ENCODE peak calls at places on chromosomes 4 and X, in seven cellular contexts. One of them, this sample, is unnamed.

GRCh38 chr4:9716093-9716492 is 65.3 kb upstream of the DRD5 start:
- DNase-seq in tibial nerve: no peak
- DNase-seq in vagina: no peak
- DNase-seq in stomach: no peak
- DNase-seq in HCT116: no peak
- DNase-seq in H1: no peak
- DNase-seq in upper lobe of left lung: no peak
- DNase-seq in this sample: no peak

GRCh38 chr4:81136161-81136910 is 78.7 kb downstream of the PRKG2 start:
- DNase-seq in HCT116: no peak
- DNase-seq in tibial nerve: peak
- DNase-seq in vagina: no peak
- DNase-seq in upper lobe of left lung: no peak
- DNase-seq in H1: no peak
- DNase-seq in stomach: no peak
- DNase-seq in this sample: no peak

GRCh38 chrX:84487365-84488353 is 14.6 kb downstream of the HDX start:
- DNase-seq in stomach: no peak
- DNase-seq in HCT116: no peak
- DNase-seq in upper lobe of left lung: no peak
- DNase-seq in vagina: no peak
- DNase-seq in tibial nerve: no peak
- DNase-seq in H1: no peak
- DNase-seq in this sample: no peak

GRCh38 chrX:138485767-138486166 is 225.8 kb downstream of the FGF13 start:
- DNase-seq in HCT116: no peak
- DNase-seq in upper lobe of left lung: no peak
- DNase-seq in H1: no peak
- DNase-seq in vagina: no peak
- DNase-seq in stomach: no peak
- DNase-seq in tibial nerve: no peak
- DNase-seq in this sample: no peak

GRCh38 chrX:10034740-10035260 is 67.6 kb downstream of the CLDN34 start:
- DNase-seq in upper lobe of left lung: no peak
- DNase-seq in stomach: no peak
- DNase-seq in H1: no peak
- DNase-seq in HCT116: no peak
- DNase-seq in tibial nerve: no peak
- DNase-seq in vagina: no peak
- DNase-seq in this sample: no peak

GRCh38 chrX:20240201-20240600 is 26.5 kb downstream of the RPS6KA3 start:
- DNase-seq in stomach: no peak
- DNase-seq in upper lobe of left lung: no peak
- DNase-seq in vagina: no peak
- DNase-seq in tibial nerve: no peak
- DNase-seq in H1: no peak
- DNase-seq in HCT116: no peak
- DNase-seq in this sample: no peak

GRCh38 chr4:127668770-127669169 is 36.0 kb downstream of the INTU start:
- DNase-seq in HCT116: no peak
- DNase-seq in H1: no peak
- DNase-seq in vagina: no peak
- DNase-seq in tibial nerve: no peak
- DNase-seq in upper lobe of left lung: no peak
- DNase-seq in stomach: no peak
- DNase-seq in this sample: no peak

GRCh38 chrX:2548731-2549423 is 48.1 kb upstream of the DHRSX start:
- DNase-seq in vagina: no peak
- DNase-seq in stomach: no peak
- DNase-seq in H1: peak
- DNase-seq in upper lobe of left lung: no peak
- DNase-seq in HCT116: no peak
- DNase-seq in tibial nerve: no peak
- DNase-seq in this sample: no peak

GRCh38 chr4:121692261-121692660 is 4.5 kb downstream of the ANXA5 start:
- DNase-seq in upper lobe of left lung: no peak
- DNase-seq in tibial nerve: no peak
- DNase-seq in stomach: no peak
- DNase-seq in HCT116: no peak
- DNase-seq in vagina: no peak
- DNase-seq in H1: no peak
- DNase-seq in this sample: no peak

GRCh38 chr4:103054030-103054429 is 22.5 kb downstream of the SLC9B2 start:
- DNase-seq in upper lobe of left lung: no peak
- DNase-seq in stomach: no peak
- DNase-seq in tibial nerve: peak
- DNase-seq in H1: no peak
- DNase-seq in vagina: no peak
- DNase-seq in HCT116: no peak
- DNase-seq in this sample: peak

GRCh38 chr4:179530953-179531352 is 2088.7 kb upstream of the AGA start:
- DNase-seq in vagina: no peak
- DNase-seq in HCT116: no peak
- DNase-seq in upper lobe of left lung: no peak
- DNase-seq in stomach: no peak
- DNase-seq in H1: no peak
- DNase-seq in tibial nerve: no peak
- DNase-seq in this sample: no peak

GRCh38 chrX:11792461-11793421 is 34.7 kb downstream of the MSL3 start:
- DNase-seq in tibial nerve: no peak
- DNase-seq in vagina: no peak
- DNase-seq in HCT116: no peak
- DNase-seq in H1: no peak
- DNase-seq in upper lobe of left lung: peak
- DNase-seq in stomach: peak
- DNase-seq in this sample: no peak

GRCh38 chr4:24476209-24476781 is 108.1 kb downstream of the DHX15 start:
- DNase-seq in vagina: no peak
- DNase-seq in upper lobe of left lung: no peak
- DNase-seq in H1: no peak
- DNase-seq in HCT116: no peak
- DNase-seq in tibial nerve: no peak
- DNase-seq in stomach: no peak
- DNase-seq in this sample: no peak

GRCh38 chrX:74636749-74637314 is 22.4 kb upstream of the RLIM start:
- DNase-seq in stomach: no peak
- DNase-seq in vagina: no peak
- DNase-seq in tibial nerve: no peak
- DNase-seq in H1: no peak
- DNase-seq in upper lobe of left lung: no peak
- DNase-seq in HCT116: no peak
- DNase-seq in this sample: no peak

GRCh38 chr4:156974264-156974663 is 2.7 kb upstream of the PDGFC start:
- DNase-seq in H1: no peak
- DNase-seq in upper lobe of left lung: no peak
- DNase-seq in vagina: no peak
- DNase-seq in tibial nerve: no peak
- DNase-seq in stomach: no peak
- DNase-seq in HCT116: no peak
- DNase-seq in this sample: no peak

GRCh38 chr4:132240094-132240493 is 909.0 kb upstream of the PCDH10 start:
- DNase-seq in tibial nerve: no peak
- DNase-seq in upper lobe of left lung: no peak
- DNase-seq in HCT116: no peak
- DNase-seq in H1: no peak
- DNase-seq in stomach: no peak
- DNase-seq in vagina: no peak
- DNase-seq in this sample: no peak

GRCh38 chr4:4455199-4455865 is 68.4 kb downstream of the NSG1 start:
- DNase-seq in HCT116: no peak
- DNase-seq in stomach: no peak
- DNase-seq in upper lobe of left lung: no peak
- DNase-seq in vagina: no peak
- DNase-seq in tibial nerve: no peak
- DNase-seq in H1: no peak
- DNase-seq in this sample: no peak

GRCh38 chrX:2351321-2351720 is 149.5 kb downstream of the DHRSX start:
- DNase-seq in stomach: no peak
- DNase-seq in H1: no peak
- DNase-seq in vagina: no peak
- DNase-seq in upper lobe of left lung: no peak
- DNase-seq in tibial nerve: no peak
- DNase-seq in HCT116: no peak
- DNase-seq in this sample: peak

GRCh38 chrX:8815460-8816065 is 14.4 kb upstream of the FAM9A start:
- DNase-seq in upper lobe of left lung: no peak
- DNase-seq in tibial nerve: peak
- DNase-seq in stomach: no peak
- DNase-seq in HCT116: peak
- DNase-seq in vagina: no peak
- DNase-seq in H1: no peak
- DNase-seq in this sample: no peak

GRCh38 chr4:139176299-139177048 is 544 bp downstream of the ELF2 start:
- DNase-seq in stomach: peak
- DNase-seq in tibial nerve: peak
- DNase-seq in HCT116: peak
- DNase-seq in H1: peak
- DNase-seq in upper lobe of left lung: peak
- DNase-seq in vagina: peak
- DNase-seq in this sample: peak

DNA sequence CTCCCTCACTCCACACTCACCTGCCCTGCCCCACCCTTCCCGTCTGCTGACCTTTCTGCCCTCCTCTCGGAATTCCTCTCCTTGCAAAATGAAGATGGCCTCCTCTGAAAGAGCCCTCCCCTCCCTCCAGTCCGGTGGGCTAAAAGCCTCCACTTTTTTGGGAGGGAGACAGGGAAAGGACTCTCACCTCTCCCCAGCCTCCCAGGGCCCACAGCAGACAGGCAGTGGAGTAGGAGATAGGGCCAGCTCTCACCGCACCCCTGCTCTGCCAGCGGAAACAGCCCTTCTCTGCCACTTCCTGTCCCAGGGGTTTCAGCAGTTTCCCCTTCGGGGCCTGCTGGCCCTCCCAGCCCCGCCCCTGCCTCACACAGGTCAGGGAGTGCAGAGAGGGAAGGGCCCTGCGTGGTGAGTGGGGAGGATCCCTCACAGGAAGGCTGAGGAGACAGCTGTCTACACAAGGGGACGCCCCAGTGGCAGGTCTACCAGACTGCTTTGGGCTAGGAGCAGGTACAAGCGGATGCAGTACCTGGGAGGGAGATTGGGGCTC is 18.2 kb downstream of the ELF4 start:
- DNase-seq in HCT116: no peak
- DNase-seq in H1: no peak
- DNase-seq in stomach: peak
- DNase-seq in vagina: no peak
- DNase-seq in upper lobe of left lung: peak
- DNase-seq in tibial nerve: no peak
- DNase-seq in this sample: no peak
- TF ChIP-seq POLR2A in HCT116: no peak
- TF ChIP-seq POLR2A in H1: no peak
- TF ChIP-seq POLR2A in stomach: no peak
- TF ChIP-seq POLR2A in vagina: no peak
- TF ChIP-seq POLR2A in upper lobe of left lung: no peak
- TF ChIP-seq POLR2A in tibial nerve: no peak
- TF ChIP-seq POLR2A in this sample: no peak

DNA sequence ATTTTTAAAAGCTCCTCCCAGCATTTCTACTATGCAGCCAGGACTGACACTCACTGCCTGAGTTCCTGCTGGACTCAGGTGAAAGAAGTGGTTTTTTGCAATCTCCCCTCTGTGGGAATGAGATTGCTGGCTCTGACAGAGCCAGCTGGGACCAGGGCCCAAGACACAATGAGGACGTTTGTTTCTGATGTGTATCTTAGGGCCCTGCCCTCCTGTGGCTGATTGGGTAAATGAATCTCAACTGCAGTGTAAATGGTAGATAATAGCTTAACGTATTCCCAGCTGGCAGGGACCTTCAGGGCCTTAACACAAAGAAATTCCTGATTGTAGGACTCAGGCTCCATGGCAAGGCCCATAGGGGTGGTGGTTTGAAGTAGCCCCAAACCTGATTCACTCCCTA is 85.8 kb upstream of the PRPS1 start:
- DNase-seq in HCT116: peak
- DNase-seq in H1: no peak
- DNase-seq in vagina: no peak
- DNase-seq in stomach: peak
- DNase-seq in tibial nerve: no peak
- DNase-seq in upper lobe of left lung: no peak
- DNase-seq in this sample: no peak
- TF ChIP-seq CTCF in HCT116: peak
- TF ChIP-seq CTCF in H1: peak
- TF ChIP-seq CTCF in vagina: no peak
- TF ChIP-seq CTCF in stomach: no peak
- TF ChIP-seq CTCF in tibial nerve: no peak
- TF ChIP-seq CTCF in upper lobe of left lung: no peak
- TF ChIP-seq CTCF in this sample: no peak

DNA sequence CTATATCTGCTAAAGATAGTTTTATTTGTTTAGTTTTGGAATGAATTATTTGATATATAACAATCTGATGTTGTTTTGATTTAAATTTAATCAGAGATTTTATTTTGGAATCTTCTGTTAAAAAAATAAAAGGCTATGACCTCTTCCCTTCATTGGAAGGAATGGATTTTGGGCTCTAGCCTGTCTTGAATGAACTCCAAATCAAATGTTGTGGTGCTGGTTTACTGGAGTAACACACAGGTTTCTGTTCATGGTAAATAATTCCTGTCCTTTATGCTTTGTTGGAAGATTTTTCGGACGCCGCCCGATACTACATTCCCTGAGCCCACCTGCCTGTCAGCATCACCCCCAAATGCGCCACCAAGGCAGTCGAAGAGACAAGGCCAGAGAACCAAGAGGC is 291.1 kb downstream of the ARHGAP10 start:
- DNase-seq in vagina: no peak
- DNase-seq in stomach: no peak
- DNase-seq in H1: no peak
- DNase-seq in tibial nerve: no peak
- DNase-seq in HCT116: no peak
- DNase-seq in upper lobe of left lung: no peak
- DNase-seq in this sample: no peak
- H3K27ac ChIP-seq in vagina: peak
- H3K27ac ChIP-seq in stomach: no peak
- H3K27ac ChIP-seq in H1: no peak
- H3K27ac ChIP-seq in tibial nerve: no peak
- H3K27ac ChIP-seq in HCT116: no peak
- H3K27ac ChIP-seq in upper lobe of left lung: no peak
- H3K27ac ChIP-seq in this sample: peak

GRCh38 chr4:2263701-2264321 is 1.9 kb upstream of the MXD4 start:
- DNase-seq in upper lobe of left lung: no peak
- DNase-seq in vagina: no peak
- DNase-seq in stomach: no peak
- DNase-seq in H1: no peak
- DNase-seq in tibial nerve: no peak
- DNase-seq in HCT116: no peak
- DNase-seq in this sample: peak

GRCh38 chr4:2261110-2261852 is 628 bp downstream of the MXD4 start:
- DNase-seq in H1: peak
- DNase-seq in vagina: no peak
- DNase-seq in stomach: peak
- DNase-seq in upper lobe of left lung: peak
- DNase-seq in tibial nerve: no peak
- DNase-seq in HCT116: no peak
- DNase-seq in this sample: peak

GRCh38 chr4:2262944-2263250 is 988 bp upstream of the MXD4 start:
- DNase-seq in vagina: no peak
- DNase-seq in H1: no peak
- DNase-seq in stomach: no peak
- DNase-seq in HCT116: no peak
- DNase-seq in upper lobe of left lung: no peak
- DNase-seq in tibial nerve: no peak
- DNase-seq in this sample: no peak

GRCh38 chr4:2261853-2262144 is at the start of gene MXD4:
- DNase-seq in stomach: no peak
- DNase-seq in H1: no peak
- DNase-seq in tibial nerve: no peak
- DNase-seq in HCT116: no peak
- DNase-seq in upper lobe of left lung: no peak
- DNase-seq in vagina: no peak
- DNase-seq in this sample: no peak

GRCh38 chr4:2262145-2262943 is 435 bp upstream of the MXD4 start:
- DNase-seq in H1: peak
- DNase-seq in vagina: peak
- DNase-seq in HCT116: peak
- DNase-seq in stomach: peak
- DNase-seq in upper lobe of left lung: peak
- DNase-seq in tibial nerve: peak
- DNase-seq in this sample: peak
- TF ChIP-seq POLR2A in H1: no peak
- TF ChIP-seq POLR2A in vagina: peak
- TF ChIP-seq POLR2A in HCT116: peak
- TF ChIP-seq POLR2A in stomach: peak
- TF ChIP-seq POLR2A in upper lobe of left lung: peak
- TF ChIP-seq POLR2A in tibial nerve: peak
- TF ChIP-seq POLR2A in this sample: peak